ENCODE peak calls at places on chromosomes 16 and 17, in eight cellular contexts. O is type B pancreatic cell; S is erythroblast; W is AML-193; N is iris pigment epithelial cell; K is stimulated activated CD4-positive, alpha-beta T cell treated with anti-CD3 and anti-CD28 coated beads, Interleukin-1b, Interleukin-23, amount 100 ng/mL, for 24 hours; T is myocyte; B is AG09309. G is an unnamed sample.

GRCh38 chr17:59542960-59543635 is 22.3 kb upstream of the DHX40 start:
- DNase-seq in S (no peak), N (no peak), O (no peak), T (no peak), K (no peak), W (peak), B (no peak), G (no peak)

GRCh38 chr17:61065263-61065773 is 334.3 kb upstream of the TBX2 start:
- DNase-seq in B (no peak), S (no peak), W (no peak), O (no peak), K (no peak), N (peak), T (peak), G (peak)

GRCh38 chr16:84391151-84391873 is 23.0 kb downstream of the ATP2C2 start:
- DNase-seq in W (no peak), T (peak), B (no peak), O (no peak), S (no peak), K (no peak), N (peak), G (no peak)

GRCh38 chr17:81561494-81561885 is 9.3 kb upstream of the FAAP100 start:
- DNase-seq in T (no peak), N (peak), B (no peak), S (peak), O (no peak), W (no peak), K (no peak), G (no peak)

GRCh38 chr16:3059723-3060242 is 5.7 kb upstream of the IL32 start:
- DNase-seq in W (no peak), S (no peak), K (no peak), N (no peak), B (no peak), T (no peak), O (no peak), G (no peak)

GRCh38 chr17:9360610-9361571 is 214.7 kb downstream of the STX8 start:
- DNase-seq in T (peak), N (peak), O (no peak), W (no peak), S (peak), K (no peak), B (peak), G (peak)

GRCh38 chr16:20944861-20945390 is 44.4 kb downstream of the LYRM1 start:
- DNase-seq in S (peak), B (no peak), N (peak), T (no peak), W (no peak), K (peak), O (no peak), G (no peak)

GRCh38 chr17:6162216-6162615 is 92.0 kb downstream of the WSCD1 start:
- DNase-seq in S (no peak), O (no peak), B (no peak), T (no peak), N (no peak), W (no peak), K (no peak), G (no peak)

GRCh38 chr17:69055334-69055733 is 5.4 kb downstream of the ABCA9 start:
- DNase-seq in T (no peak), B (no peak), N (no peak), W (no peak), S (no peak), K (no peak), O (no peak), G (no peak)

GRCh38 chr17:16419929-16420271 is 4.5 kb downstream of the TRPV2 start:
- DNase-seq in K (no peak), S (peak), W (no peak), N (peak), O (no peak), T (peak), B (no peak), G (peak)

GRCh38 chr17:1997146-1997586 is 28.0 kb downstream of the RTN4RL1 start:
- DNase-seq in K (no peak), B (no peak), S (no peak), T (no peak), N (no peak), O (no peak), W (no peak), G (no peak)

GRCh38 chr17:50272246-50272645 is 2.0 kb upstream of the TMEM92 start:
- DNase-seq in O (no peak), N (no peak), W (no peak), S (no peak), K (no peak), T (no peak), B (no peak), G (no peak)